ENCODE peak calls at places on chromosomes 16 and 17, in eight cellular contexts. E is esophagus squamous epithelium, U is NB4, Q is IMR-90, N is uterus, K is breast epithelium, M is HepG2, G is HCT116. T is an unnamed sample.

GRCh38 chr17:28744104-28744801 is 442 bp downstream of the TRAF4 start:
- DNase-seq in E (no peak), U (peak), Q (peak), N (peak), K (no peak), M (peak), G (no peak), T (no peak)

GRCh38 chr16:31474173-31474714 is 2.3 kb downstream of the TGFB1I1 start:
- DNase-seq in E (no peak), U (peak), Q (peak), N (no peak), K (no peak), M (no peak), G (no peak), T (no peak)

GRCh38 chr16:72677662-72678447 is 370.1 kb downstream of the ZFHX3 start:
- DNase-seq in E (no peak), U (no peak), Q (peak), N (no peak), K (no peak), M (peak), G (no peak), T (no peak)

GRCh38 chr17:64240741-64241347 is 22.2 kb downstream of the TEX2 start:
- DNase-seq in E (no peak), U (no peak), Q (peak), N (peak), K (no peak), M (no peak), G (no peak), T (peak)

GRCh38 chr17:6630390-6630789 is 10.1 kb downstream of the KIAA0753 start:
- DNase-seq in E (no peak), U (no peak), Q (no peak), N (no peak), K (no peak), M (no peak), G (no peak), T (no peak)

GRCh38 chr17:34719569-34719968 is 140.2 kb downstream of the TMEM132E start:
- DNase-seq in E (no peak), U (no peak), Q (no peak), N (no peak), K (no peak), M (no peak), G (no peak), T (no peak)

GRCh38 chr17:74085434-74085833 is 118.0 kb upstream of the RPL38 start:
- DNase-seq in E (no peak), U (peak), Q (no peak), N (no peak), K (no peak), M (no peak), G (peak), T (no peak)

GRCh38 chr17:43021739-43022512 is at the start of gene VAT1:
- DNase-seq in E (no peak), U (peak), Q (peak), N (peak), K (peak), M (peak), G (peak), T (peak)

GRCh38 chr17:43976956-43977837 is 23.5 kb upstream of the PYY start:
- DNase-seq in E (no peak), U (no peak), Q (no peak), N (no peak), K (no peak), M (no peak), G (no peak), T (no peak)

GRCh38 chr17:70336411-70336810 is 167.1 kb downstream of the KCNJ2 start:
- DNase-seq in E (no peak), U (no peak), Q (no peak), N (no peak), K (no peak), M (no peak), G (no peak), T (no peak)

GRCh38 chr16:87854907-87855683 is 14.2 kb downstream of the SLC7A5 start:
- DNase-seq in E (no peak), U (no peak), Q (no peak), N (no peak), K (no peak), M (no peak), G (no peak), T (no peak)

GRCh38 chr16:66295191-66295590 is 71.3 kb upstream of the CDH5 start:
- DNase-seq in E (no peak), U (no peak), Q (no peak), N (no peak), K (no peak), M (no peak), G (no peak), T (no peak)

GRCh38 chr16:80894091-80894490 is 89.7 kb upstream of the CDYL2 start:
- DNase-seq in E (no peak), U (no peak), Q (no peak), N (no peak), K (no peak), M (no peak), G (no peak), T (no peak)

GRCh38 chr16:3020604-3021448 is 658 bp downstream of the TNFRSF12A start:
- DNase-seq in E (no peak), U (peak), Q (peak), N (peak), K (peak), M (peak), G (peak), T (peak)

GRCh38 chr17:72474740-72475477 is 354.1 kb downstream of the SOX9 start:
- DNase-seq in E (no peak), U (no peak), Q (no peak), N (no peak), K (no peak), M (no peak), G (no peak), T (no peak)

GRCh38 chr16:29170393-29171239 is 185.8 kb downstream of the LAT start:
- DNase-seq in E (no peak), U (no peak), Q (no peak), N (no peak), K (no peak), M (no peak), G (no peak), T (no peak)

GRCh38 chr16:30541502-30542329 is 7.1 kb upstream of the ZNF747 start:
- DNase-seq in E (no peak), U (no peak), Q (peak), N (no peak), K (no peak), M (peak), G (no peak), T (no peak)

GRCh38 chr16:14354561-14355351 is 275.3 kb downstream of the PARN start:
- DNase-seq in E (no peak), U (peak), Q (peak), N (no peak), K (no peak), M (no peak), G (no peak), T (no peak)

GRCh38 chr16:2178321-2179106 is 17.9 kb downstream of the CASKIN1 start:
- DNase-seq in E (no peak), U (no peak), Q (no peak), N (no peak), K (no peak), M (no peak), G (no peak), T (no peak)

GRCh38 chr16:68257251-68257905 is 6.9 kb upstream of the SLC7A6 start:
- DNase-seq in E (no peak), U (peak), Q (peak), N (no peak), K (no peak), M (no peak), G (no peak), T (no peak)

GRCh38 chr17:18139949-18140348 is 31.4 kb downstream of the MYO15A start:
- DNase-seq in E (no peak), U (peak), Q (peak), N (no peak), K (no peak), M (peak), G (no peak), T (no peak)

GRCh38 chr17:56297142-56297541 is 143.9 kb downstream of the ANKFN1 start:
- DNase-seq in E (no peak), U (peak), Q (peak), N (no peak), K (no peak), M (no peak), G (no peak), T (no peak)

GRCh38 chr17:48546187-48546923 is 1.4 kb upstream of the HOXB2 start:
- DNase-seq in E (no peak), U (no peak), Q (peak), N (peak), K (no peak), M (no peak), G (no peak), T (no peak)

GRCh38 chr17:48544356-48545021 is 420 bp downstream of the HOXB2 start:
- DNase-seq in E (no peak), U (no peak), Q (peak), N (peak), K (peak), M (no peak), G (no peak), T (peak)

GRCh38 chr17:48545539-48545938 is 630 bp upstream of the HOXB2 start:
- DNase-seq in E (no peak), U (no peak), Q (peak), N (no peak), K (no peak), M (no peak), G (no peak), T (no peak)

GRCh38 chr17:48543854-48544355 is 1.0 kb downstream of the HOXB2 start:
- DNase-seq in E (no peak), U (no peak), Q (no peak), N (no peak), K (no peak), M (no peak), G (no peak), T (no peak)

GRCh38 chr17:48545022-48545376 is at the start of gene HOXB2:
- DNase-seq in E (no peak), U (no peak), Q (peak), N (no peak), K (no peak), M (no peak), G (no peak), T (no peak)
- H3K4me3 ChIP-seq in E (peak), U (no peak), Q (peak), N (peak), K (peak), M (no peak), G (peak), T (peak)

GRCh38 chr17:49901460-49902331 is 53.8 kb upstream of the TAC4 start:
- DNase-seq in E (no peak), U (peak), Q (no peak), N (no peak), K (no peak), M (peak), G (peak), T (no peak)

GRCh38 chr17:49896860-49897259 is 49.0 kb upstream of the TAC4 start:
- DNase-seq in E (no peak), U (no peak), Q (no peak), N (no peak), K (no peak), M (no peak), G (no peak), T (no peak)

GRCh38 chr17:49896222-49896621 is 48.4 kb upstream of the TAC4 start:
- DNase-seq in E (no peak), U (no peak), Q (no peak), N (no peak), K (no peak), M (no peak), G (no peak), T (no peak)

GRCh38 chr17:49899588-49899987 is 51.7 kb upstream of the TAC4 start:
- DNase-seq in E (no peak), U (no peak), Q (no peak), N (no peak), K (no peak), M (no peak), G (no peak), T (no peak)

DNA sequence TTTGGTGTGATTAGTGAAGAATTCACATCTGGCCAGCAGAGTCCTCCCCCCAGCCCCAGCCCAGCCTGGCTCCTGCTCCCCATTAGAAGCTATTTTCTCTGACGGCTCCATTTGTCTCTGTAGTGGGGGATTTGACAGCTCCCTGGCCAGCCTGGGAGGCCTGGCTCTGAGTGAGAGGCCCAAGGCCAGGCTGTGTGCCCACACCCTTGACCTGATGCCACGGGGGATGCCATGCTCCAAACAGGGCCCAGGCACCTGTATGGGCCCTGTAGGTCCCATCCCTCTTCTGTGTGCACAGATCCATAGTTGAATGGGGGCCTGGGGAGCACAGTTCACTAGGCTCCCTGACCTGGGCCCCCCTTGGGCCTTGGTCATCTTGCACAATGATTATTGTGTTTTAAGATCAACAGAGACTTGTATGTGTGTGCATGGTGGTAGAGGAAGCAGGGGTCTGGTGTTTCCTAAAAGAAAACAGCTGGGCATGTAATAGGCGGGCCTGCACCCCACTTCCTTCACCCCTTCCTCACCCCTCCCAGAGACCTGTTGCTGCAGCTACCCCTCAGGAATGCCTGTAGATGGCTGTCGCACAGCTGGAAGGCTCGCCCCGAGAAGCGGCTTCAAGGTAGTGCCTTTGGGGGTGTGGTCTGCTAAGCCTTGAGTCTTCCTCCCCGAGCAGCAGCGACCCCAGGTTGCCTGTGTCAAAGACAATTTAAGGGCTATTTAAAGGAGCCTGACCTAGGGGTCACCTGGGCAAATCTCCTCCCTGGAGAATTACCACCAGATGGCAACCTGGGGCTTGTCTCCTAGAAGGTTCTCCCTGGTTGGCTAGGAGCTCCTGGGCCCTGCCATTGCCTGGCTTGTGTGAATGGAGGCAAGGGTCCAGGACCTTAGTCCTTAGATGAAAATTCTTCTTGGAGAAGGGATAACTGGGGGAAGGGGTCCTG is 51.0 kb upstream of the TAC4 start:
- DNase-seq in E (no peak), U (no peak), Q (no peak), N (no peak), K (no peak), M (peak), G (peak), T (no peak)
- TF ChIP-seq CTCF in E (no peak), U (no peak), Q (no peak), N (no peak), K (no peak), M (peak), G (peak), T (no peak)

GRCh38 chr17:8221663-8222379 is 11.4 kb upstream of the AURKB start:
- DNase-seq in E (no peak), U (peak), Q (peak), N (peak), K (peak), M (no peak), G (no peak), T (peak)
- TF ChIP-seq POLR2A in E (no peak), U (no peak), Q (no peak), N (no peak), K (no peak), M (peak), G (no peak), T (no peak)

GRCh38 chr17:15649861-15650391 is 30.4 kb upstream of the FBXW10B start:
- DNase-seq in E (no peak), U (no peak), Q (peak), N (peak), K (peak), M (no peak), G (peak), T (peak)
- H3K4me3 ChIP-seq in E (peak), U (peak), Q (peak), N (peak), K (peak), M (no peak), G (peak), T (no peak)

DNA sequence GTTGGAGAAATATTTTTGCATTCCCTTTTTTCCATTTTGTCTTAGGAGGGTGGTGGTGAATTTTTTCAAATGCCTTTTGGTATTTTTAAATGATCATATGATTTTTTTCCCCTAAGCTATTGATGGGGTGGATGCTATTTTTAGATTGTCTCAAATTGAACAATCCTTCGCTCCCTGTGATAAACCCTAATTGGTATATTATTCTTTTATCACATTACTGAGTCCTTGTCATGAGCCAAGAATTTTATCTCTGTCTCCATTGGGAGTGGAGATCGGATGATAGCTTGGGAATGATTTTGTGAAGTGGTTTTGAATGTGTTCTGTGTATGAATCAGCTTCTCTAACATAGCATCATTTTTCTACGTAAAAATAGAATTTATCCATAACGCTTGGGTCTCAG is 15.4 kb downstream of the NECAB2 start:
- DNase-seq in E (no peak), U (no peak), Q (no peak), N (no peak), K (no peak), M (no peak), G (no peak), T (no peak)
- TF ChIP-seq CTCF in E (no peak), U (no peak), Q (no peak), N (no peak), K (no peak), M (no peak), G (no peak), T (no peak)

DNA sequence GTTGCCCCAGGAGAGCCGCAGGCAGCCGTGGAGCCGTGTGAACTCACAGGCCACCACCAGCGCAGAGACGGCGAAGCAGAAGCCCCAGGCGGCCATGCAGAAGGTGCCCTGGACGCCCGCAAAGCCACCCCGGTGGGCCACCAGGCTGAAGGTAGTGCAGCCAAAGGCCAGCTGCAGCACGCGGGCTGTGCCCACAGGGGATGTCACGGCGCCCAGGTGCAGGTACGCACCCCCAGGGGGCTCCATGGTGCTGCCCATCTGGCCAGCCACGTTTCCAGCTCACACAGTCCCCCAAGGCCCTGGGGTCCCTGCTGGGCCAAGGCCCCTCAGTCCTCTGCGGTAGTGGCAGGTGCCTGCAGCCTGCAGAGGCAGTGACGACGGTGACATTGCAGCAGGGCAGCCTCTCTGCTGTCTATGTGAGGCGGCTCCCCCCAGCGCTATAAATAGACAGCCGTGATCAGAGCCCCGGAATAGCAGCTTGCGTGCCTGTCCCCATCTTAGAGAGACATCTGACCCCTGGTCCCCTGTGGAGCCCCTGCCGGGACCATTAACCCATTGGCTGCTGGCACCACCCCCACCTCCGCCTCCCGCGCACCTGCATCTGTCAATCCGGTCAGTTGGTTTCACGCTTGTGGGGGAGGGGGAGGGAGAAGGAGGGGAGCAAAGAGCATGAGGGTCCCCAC is 4.5 kb upstream of the PYCR1 start:
- DNase-seq in E (no peak), U (no peak), Q (no peak), N (no peak), K (no peak), M (no peak), G (no peak), T (no peak)
- TF ChIP-seq POLR2A in E (no peak), U (no peak), Q (no peak), N (no peak), K (no peak), M (no peak), G (no peak), T (no peak)

DNA sequence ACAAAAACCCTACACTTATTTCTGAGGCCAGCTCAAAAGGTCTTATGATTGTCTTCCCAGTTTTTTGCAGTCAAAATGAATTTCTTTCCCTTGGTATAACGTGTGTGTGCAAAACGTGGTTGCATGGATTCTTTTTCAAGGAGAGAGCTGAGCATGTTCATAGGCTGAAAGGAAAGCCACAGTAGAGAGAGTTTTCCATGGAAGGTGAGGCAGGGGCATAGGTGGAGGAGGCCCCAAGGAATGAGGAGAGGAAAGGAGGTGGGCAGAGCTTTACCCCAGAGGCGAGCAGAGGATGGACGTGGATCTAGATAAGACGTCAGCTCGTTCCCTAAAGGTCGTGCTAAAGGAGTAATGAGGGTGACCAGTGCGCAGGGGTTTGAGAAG is 22.8 kb downstream of the TRPV2 start:
- DNase-seq in E (no peak), U (no peak), Q (no peak), N (no peak), K (no peak), M (no peak), G (no peak), T (no peak)
- H3K4me3 ChIP-seq in E (peak), U (peak), Q (peak), N (peak), K (peak), M (peak), G (peak), T (no peak)

DNA sequence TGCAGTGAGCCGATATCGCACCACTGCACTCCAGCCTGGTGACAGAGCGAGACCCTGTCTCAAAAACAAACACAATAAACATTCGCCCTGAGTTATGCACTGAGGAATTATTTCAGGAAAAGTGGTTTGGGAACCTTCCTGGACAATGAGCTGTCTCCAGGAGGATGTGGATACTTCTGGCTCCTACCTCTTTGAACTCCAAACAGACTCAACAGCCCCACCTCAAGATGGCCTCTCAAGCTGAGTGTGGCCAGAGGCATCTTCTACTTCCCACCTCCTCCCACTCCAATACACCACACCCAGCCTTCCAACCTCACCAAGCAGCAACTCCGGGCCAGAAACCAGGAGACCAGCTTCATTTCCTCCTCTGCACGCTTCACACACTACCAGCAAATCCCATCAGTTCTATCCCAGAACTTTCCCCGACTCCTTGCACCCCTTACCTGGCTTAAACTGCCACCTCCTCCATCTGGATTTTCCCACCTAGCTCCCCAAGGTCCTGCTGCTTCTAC is 11.6 kb downstream of the HBQ1 start:
- DNase-seq in E (no peak), U (no peak), Q (peak), N (no peak), K (no peak), M (no peak), G (no peak), T (no peak)
- TF ChIP-seq CTCF in E (no peak), U (no peak), Q (no peak), N (no peak), K (no peak), M (no peak), G (no peak), T (no peak)